ENCODE peak calls at places on chromosomes 3 and 15, in five cellular contexts. I is fibroblast of lung; F is CD4-positive, alpha-beta memory T cell; Z is adrenal gland; O is testis. Y is an unnamed sample.

GRCh38 chr15:38490231-38490630 is 36.3 kb downstream of the FAM98B start:
- DNase-seq in I (peak; percentile 69), F (no peak), Z (no peak), O (no peak), Y (no peak)

GRCh38 chr3:53194218-53195065 is 33.4 kb downstream of the PRKCD start:
- DNase-seq in I (peak; percentile 47), F (no peak), Z (peak; percentile 48), O (peak; percentile 32), Y (peak; percentile 49)

GRCh38 chr3:127224118-127224517 is 31.2 kb downstream of the PRR23E start:
- DNase-seq in I (no peak), F (no peak), Z (no peak), O (no peak), Y (peak; percentile 44)

GRCh38 chr3:48507256-48508061 is 3.5 kb upstream of the SHISA5 start:
- DNase-seq in I (peak; percentile 83), F (peak; percentile 76), Z (peak; percentile 72), O (no peak), Y (peak; percentile 91)

GRCh38 chr3:126106336-126107202 is 22.6 kb upstream of the SLC41A3 start:
- DNase-seq in I (no peak), F (no peak), Z (no peak), O (no peak), Y (no peak)

GRCh38 chr3:65573548-65574116 is 465.1 kb downstream of the MAGI1 start:
- DNase-seq in I (no peak), F (no peak), Z (no peak), O (no peak), Y (no peak)

GRCh38 chr3:73143401-73143800 is 81.9 kb downstream of the EBLN2 start:
- DNase-seq in I (no peak), F (no peak), Z (no peak), O (no peak), Y (no peak)

GRCh38 chr15:67839358-67839928 is 402 bp downstream of the RNU6-1 start:
- DNase-seq in I (peak; percentile 32), F (no peak), Z (peak; percentile 31), O (no peak), Y (peak; percentile 76)

GRCh38 chr15:59205839-59206622 is 612 bp upstream of the LDHAL6B start:
- DNase-seq in I (no peak), F (no peak), Z (no peak), O (no peak), Y (no peak)

GRCh38 chr15:66860844-66861243 is 158.8 kb downstream of the SMAD6 start:
- DNase-seq in I (no peak), F (no peak), Z (no peak), O (no peak), Y (no peak)

GRCh38 chr15:75451202-75451673 is 252 bp downstream of the SIN3A start:
- DNase-seq in I (no peak), F (no peak), Z (no peak), O (no peak), Y (no peak)

GRCh38 chr15:41561777-41562145 is 2.7 kb downstream of the TYRO3 start:
- DNase-seq in I (peak; percentile 70), F (no peak), Z (peak; percentile 29), O (peak; percentile 89), Y (no peak)

GRCh38 chr3:10334461-10334860 is 13.5 kb upstream of the SEC13 start:
- DNase-seq in I (peak; percentile 68), F (no peak), Z (no peak), O (no peak), Y (peak; percentile 54)

GRCh38 chr15:25805006-25805405 is 58.1 kb downstream of the ATP10A start:
- DNase-seq in I (peak; percentile 62), F (no peak), Z (no peak), O (no peak), Y (no peak)

GRCh38 chr3:127678611-127679533 is 6.1 kb downstream of the ABTB1 start:
- DNase-seq in I (no peak), F (no peak), Z (no peak), O (no peak), Y (no peak)

DNA sequence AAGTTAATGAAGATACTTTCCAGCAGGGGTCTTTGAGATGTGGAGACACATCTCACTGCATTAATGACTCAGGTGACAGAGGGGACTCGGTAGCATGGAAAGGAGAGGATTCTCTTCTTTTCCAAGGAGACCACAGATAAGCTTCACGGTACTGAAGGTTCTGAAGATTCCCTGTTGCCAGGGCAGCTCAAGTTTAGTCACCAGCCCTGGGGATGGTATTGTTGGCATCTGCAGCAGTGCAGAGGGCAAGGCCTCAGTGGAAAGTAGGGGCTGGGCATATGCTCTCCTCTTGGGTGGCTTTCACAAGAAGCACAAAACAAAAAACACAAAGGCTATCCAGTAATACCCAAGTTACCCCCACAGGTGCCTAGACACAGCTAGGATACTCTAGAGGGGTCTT is 38.0 kb upstream of the MRPL3 start:
- DNase-seq in I (no peak), F (no peak), Z (no peak), O (no peak), Y (no peak)
- H3K4me1 ChIP-seq in I (peaks cover 4% of the 10 kb centered on the region), F (no peaks in the 10 kb centered on the region), Z (peaks cover 10% of the 10 kb centered on the region), O (peaks cover 6% of the 10 kb centered on the region), Y (peaks cover 10% of the 10 kb centered on the region)

DNA sequence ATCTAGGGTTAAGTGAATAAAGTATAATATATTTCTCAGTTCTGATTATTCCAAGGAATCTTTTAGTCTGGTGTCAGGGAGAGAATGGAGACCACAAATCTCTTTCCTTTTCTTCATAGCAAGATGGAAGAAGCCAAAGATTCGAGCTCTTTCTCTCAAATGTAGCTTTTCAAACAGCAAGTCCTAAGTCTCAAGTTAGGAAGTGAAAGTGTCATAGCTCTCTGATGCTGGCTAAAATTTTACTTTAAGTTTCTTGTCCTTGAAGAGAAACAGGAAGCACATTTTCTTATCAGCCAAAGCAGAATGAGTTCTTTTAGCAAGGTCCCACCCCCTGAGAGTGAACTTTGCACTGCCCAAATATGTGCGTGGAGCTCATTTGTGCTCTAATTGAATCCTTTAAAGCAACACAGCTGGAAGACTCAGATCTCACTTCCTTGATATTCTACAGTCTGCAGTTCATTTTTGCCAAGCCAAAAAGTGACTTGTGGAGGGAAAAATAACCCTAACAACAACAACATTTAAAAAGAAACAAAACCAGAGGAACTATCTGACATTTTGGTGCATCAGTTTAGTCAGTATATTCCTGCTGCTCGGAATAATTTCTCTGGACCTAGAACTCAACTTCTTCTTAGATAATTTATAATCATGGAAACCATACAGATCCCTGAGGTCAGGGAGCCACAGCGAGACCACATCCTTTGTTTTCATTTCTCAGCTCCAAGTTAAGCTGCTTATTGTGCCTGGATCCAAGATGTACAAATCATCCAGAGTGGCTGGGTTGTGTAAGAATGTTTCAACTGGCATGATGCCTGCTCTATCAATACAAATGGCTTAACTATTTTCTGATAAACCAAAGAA is 238.7 kb upstream of the P2RY1 start:
- DNase-seq in I (peak; percentile 91), F (no peak), Z (peak; percentile 44), O (peak; percentile 81), Y (peak; percentile 83)
- H3K4me3 ChIP-seq in I (peak overlapping the region; percentile 5), F (no peak overlapping the region), Z (no peak overlapping the region), O (no peak overlapping the region), Y (no peak overlapping the region)

GRCh38 chr3:197373096-197373495 is 74.7 kb upstream of the DLG1 start:
- DNase-seq in I (no peak), F (no peak), Z (no peak), O (no peak), Y (no peak)

GRCh38 chr3:197369545-197369944 is 71.1 kb upstream of the DLG1 start:
- DNase-seq in I (no peak), F (no peak), Z (no peak), O (no peak), Y (no peak)

GRCh38 chr3:197371521-197372075 is 73.2 kb upstream of the DLG1 start:
- DNase-seq in I (peak; percentile 68), F (no peak), Z (no peak), O (no peak), Y (no peak)

GRCh38 chr3:197374951-197375560 is 76.6 kb upstream of the DLG1 start:
- DNase-seq in I (no peak), F (no peak), Z (no peak), O (no peak), Y (no peak)

GRCh38 chr3:197372076-197372661 is 73.8 kb upstream of the DLG1 start:
- DNase-seq in I (peak; percentile 97), F (no peak), Z (no peak), O (no peak), Y (no peak)
- H3K4me1 ChIP-seq in I (peaks cover 14% of the 10 kb centered on the region), F (no peaks in the 10 kb centered on the region), Z (no peaks in the 10 kb centered on the region), O (no peaks in the 10 kb centered on the region), Y (peaks cover 4% of the 10 kb centered on the region)

DNA sequence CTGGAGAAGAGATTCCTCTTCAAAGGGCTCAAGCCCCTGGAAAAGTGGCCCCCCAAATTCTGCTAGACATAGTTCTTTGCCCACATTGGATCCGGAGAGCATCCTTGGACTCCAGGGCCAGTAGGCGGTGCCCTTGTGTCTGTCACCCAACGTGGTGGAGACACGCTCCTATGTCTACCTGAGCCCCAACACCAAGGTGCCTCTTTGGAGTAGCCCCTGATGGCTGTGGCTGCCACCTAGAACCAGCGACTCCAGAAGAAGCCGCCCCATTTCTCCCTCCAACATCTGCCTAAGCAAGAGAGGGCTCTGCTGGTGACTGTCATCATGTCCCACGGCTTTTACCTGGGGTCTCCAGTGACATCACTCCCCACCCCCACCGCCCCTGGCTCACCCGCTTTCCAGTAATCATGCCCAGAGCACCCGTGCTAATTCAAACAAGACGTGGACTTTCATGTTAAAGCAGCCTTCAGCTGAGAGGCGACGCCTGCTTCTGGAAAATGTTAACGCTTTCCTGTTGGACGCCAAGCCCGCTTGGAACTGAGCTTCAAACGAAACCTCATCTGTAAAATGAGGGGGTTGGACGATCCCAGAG is 56.9 kb downstream of the ISG20 start:
- DNase-seq in I (no peak), F (no peak), Z (no peak), O (no peak), Y (no peak)
- H3K4me3 ChIP-seq in I (no peak overlapping the region), F (no peak overlapping the region), Z (no peak overlapping the region), O (no peak overlapping the region), Y (no peak overlapping the region)

GRCh38 chr15:80838666-80839065 is 59.5 kb downstream of the CEMIP start:
- DNase-seq in I (no peak), F (no peak), Z (no peak), O (no peak), Y (no peak)
- H3K4me1 ChIP-seq in I (no peaks in the 10 kb centered on the region), F (no peaks in the 10 kb centered on the region), Z (no peaks in the 10 kb centered on the region), O (no peaks in the 10 kb centered on the region), Y (no peaks in the 10 kb centered on the region)

GRCh38 chr15:70475439-70475781 is 287.9 kb downstream of the UACA start:
- DNase-seq in I (no peak), F (no peak), Z (no peak), O (no peak), Y (no peak)

GRCh38 chr15:70474682-70475438 is 288.5 kb downstream of the UACA start:
- DNase-seq in I (peak; percentile 100), F (no peak), Z (peak; percentile 32), O (no peak), Y (no peak)

GRCh38 chr15:70474367-70474681 is 289.0 kb downstream of the UACA start:
- DNase-seq in I (no peak), F (no peak), Z (no peak), O (no peak), Y (no peak)

GRCh38 chr15:70475921-70476320 is 287.4 kb downstream of the UACA start:
- DNase-seq in I (peak; percentile 36), F (no peak), Z (no peak), O (no peak), Y (no peak)

GRCh38 chr15:70473623-70474366 is 289.6 kb downstream of the UACA start:
- DNase-seq in I (peak; percentile 35), F (no peak), Z (no peak), O (no peak), Y (no peak)
- H3K4me3 ChIP-seq in I (peak overlapping the region; percentile 22), F (no peak overlapping the region), Z (no peak overlapping the region), O (no peak overlapping the region), Y (no peak overlapping the region)

GRCh38 chr15:47691896-47692295 is 25.4 kb upstream of the SEMA6D start:
- DNase-seq in I (peak; percentile 14), F (no peak), Z (no peak), O (no peak), Y (no peak)
- H3K4me1 ChIP-seq in I (no peaks in the 10 kb centered on the region), F (no peaks in the 10 kb centered on the region), Z (no peaks in the 10 kb centered on the region), O (no peaks in the 10 kb centered on the region), Y (no peaks in the 10 kb centered on the region)

Y was measured in Karpas-422.